ENCODE peak calls at places on chromosomes 11 and 22, in four cellular contexts. One of them, this sample, is unnamed. For H3K36me3, H3K9me3 and H3K4me1, the result is how much of the 10 kb centered on the place peaks cover.

GRCh38 chr11:134101292-134101691 is 32.4 kb downstream of the JAM3 start:
- DNase-seq in mucosa of descending colon: no peak
- DNase-seq in heart left ventricle: no peak
- DNase-seq in hepatocyte: no peak
- DNase-seq in this sample: no peak

GRCh38 chr11:14520902-14521151 is 641 bp upstream of the PSMA1 start:
- DNase-seq in mucosa of descending colon: no peak
- DNase-seq in heart left ventricle: no peak
- DNase-seq in hepatocyte: no peak
- DNase-seq in this sample: no peak

GRCh38 chr11:45336136-45336535 is 50.0 kb upstream of the SYT13 start:
- DNase-seq in mucosa of descending colon: no peak
- DNase-seq in heart left ventricle: no peak
- DNase-seq in hepatocyte: no peak
- DNase-seq in this sample: no peak

GRCh38 chr11:118708296-118708695 is 28.8 kb upstream of the TREH start:
- DNase-seq in mucosa of descending colon: no peak
- DNase-seq in heart left ventricle: no peak
- DNase-seq in hepatocyte: no peak
- DNase-seq in this sample: no peak

GRCh38 chr22:26853495-26853894 is 196.1 kb downstream of the MIAT start:
- DNase-seq in mucosa of descending colon: no peak
- DNase-seq in heart left ventricle: no peak
- DNase-seq in hepatocyte: no peak
- DNase-seq in this sample: no peak

GRCh38 chr11:10322830-10323792 is 18.2 kb downstream of the ADM start:
- DNase-seq in mucosa of descending colon: peak
- DNase-seq in heart left ventricle: peak
- DNase-seq in hepatocyte: peak
- DNase-seq in this sample: peak

GRCh38 chr11:44621784-44622183 is 56.3 kb downstream of the CD82 start:
- DNase-seq in mucosa of descending colon: no peak
- DNase-seq in heart left ventricle: peak
- DNase-seq in hepatocyte: no peak
- DNase-seq in this sample: no peak

GRCh38 chr11:20367313-20367948 is 3.9 kb downstream of the HTATIP2 start:
- DNase-seq in mucosa of descending colon: no peak
- DNase-seq in heart left ventricle: no peak
- DNase-seq in hepatocyte: peak
- DNase-seq in this sample: no peak

GRCh38 chr22:45212992-45213751 is 27.5 kb downstream of the KIAA0930 start:
- DNase-seq in mucosa of descending colon: no peak
- DNase-seq in heart left ventricle: peak
- DNase-seq in hepatocyte: no peak
- DNase-seq in this sample: peak

GRCh38 chr11:134014502-134014901 is 54.4 kb upstream of the JAM3 start:
- DNase-seq in mucosa of descending colon: no peak
- DNase-seq in heart left ventricle: peak
- DNase-seq in hepatocyte: no peak
- DNase-seq in this sample: no peak

GRCh38 chr11:122140535-122140934 is 24.5 kb upstream of the BLID start:
- DNase-seq in mucosa of descending colon: no peak
- DNase-seq in heart left ventricle: no peak
- DNase-seq in hepatocyte: no peak
- DNase-seq in this sample: no peak

GRCh38 chr11:131588057-131588456 is 217.6 kb downstream of the NTM start:
- DNase-seq in mucosa of descending colon: no peak
- DNase-seq in heart left ventricle: no peak
- DNase-seq in hepatocyte: no peak
- DNase-seq in this sample: no peak

GRCh38 chr11:44627911-44628729 is 62.7 kb downstream of the CD82 start:
- DNase-seq in mucosa of descending colon: peak
- DNase-seq in heart left ventricle: peak
- DNase-seq in hepatocyte: peak
- DNase-seq in this sample: peak

GRCh38 chr11:67311556-67312082 is 8.3 kb downstream of the SSH3 start:
- DNase-seq in mucosa of descending colon: no peak
- DNase-seq in heart left ventricle: no peak
- DNase-seq in hepatocyte: no peak
- DNase-seq in this sample: no peak
- H3K36me3 ChIP-seq in mucosa of descending colon: under half
- H3K36me3 ChIP-seq in heart left ventricle: under half
- H3K36me3 ChIP-seq in hepatocyte: under half
- H3K36me3 ChIP-seq in this sample: under half

DNA sequence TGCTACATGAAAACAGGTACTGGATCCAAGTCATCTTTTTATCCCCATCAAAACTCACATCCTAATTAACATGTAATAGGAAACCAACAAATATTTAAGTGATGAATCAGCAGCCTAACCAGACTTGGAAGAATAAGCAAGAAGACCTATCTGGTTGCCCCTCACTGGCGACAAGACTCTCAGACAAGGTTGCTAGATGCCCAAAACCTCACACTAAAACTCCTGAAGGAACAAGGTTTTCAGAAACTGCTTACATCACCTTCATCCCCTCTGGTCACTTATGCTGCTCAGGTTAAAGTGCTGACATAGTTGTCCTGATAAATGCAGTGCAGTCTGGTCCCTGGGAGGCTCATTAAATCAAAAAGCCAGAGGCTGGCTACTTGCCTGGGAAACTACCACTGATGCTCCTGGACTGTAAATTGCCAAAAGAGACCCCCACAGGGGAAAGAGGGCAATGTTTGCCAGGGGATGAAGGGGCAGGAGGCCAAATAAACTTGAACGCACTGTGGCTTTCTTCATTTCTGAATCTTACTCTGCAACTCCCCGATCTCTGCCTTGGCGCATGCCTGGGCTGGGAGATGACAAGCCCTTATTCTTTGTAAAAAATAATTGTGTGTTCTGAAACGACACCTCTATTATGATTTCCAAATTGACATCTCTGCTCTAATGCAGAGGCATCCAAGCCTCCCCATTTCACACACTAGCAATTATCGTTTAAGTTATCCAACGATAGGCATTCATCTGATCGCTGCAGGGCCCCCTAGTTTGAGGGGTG is 72.7 kb downstream of the AMBRA1 start:
- DNase-seq in mucosa of descending colon: no peak
- DNase-seq in heart left ventricle: no peak
- DNase-seq in hepatocyte: no peak
- DNase-seq in this sample: no peak
- H3K9me3 ChIP-seq in mucosa of descending colon: under half
- H3K9me3 ChIP-seq in heart left ventricle: under half
- H3K9me3 ChIP-seq in hepatocyte: under half
- H3K9me3 ChIP-seq in this sample: under half

GRCh38 chr22:20857838-20858614 is 585 bp downstream of the PI4KA start:
- DNase-seq in mucosa of descending colon: peak
- DNase-seq in heart left ventricle: peak
- DNase-seq in hepatocyte: peak
- DNase-seq in this sample: peak

GRCh38 chr22:20862540-20862939 is 3.7 kb downstream of the SNAP29 start:
- DNase-seq in mucosa of descending colon: no peak
- DNase-seq in heart left ventricle: no peak
- DNase-seq in hepatocyte: no peak
- DNase-seq in this sample: no peak

GRCh38 chr22:20857247-20857643 is 1.4 kb downstream of the PI4KA start:
- DNase-seq in mucosa of descending colon: no peak
- DNase-seq in heart left ventricle: no peak
- DNase-seq in hepatocyte: no peak
- DNase-seq in this sample: no peak

GRCh38 chr22:20859615-20860014 is 808 bp downstream of the SNAP29 start:
- DNase-seq in mucosa of descending colon: no peak
- DNase-seq in heart left ventricle: no peak
- DNase-seq in hepatocyte: no peak
- DNase-seq in this sample: no peak

DNA sequence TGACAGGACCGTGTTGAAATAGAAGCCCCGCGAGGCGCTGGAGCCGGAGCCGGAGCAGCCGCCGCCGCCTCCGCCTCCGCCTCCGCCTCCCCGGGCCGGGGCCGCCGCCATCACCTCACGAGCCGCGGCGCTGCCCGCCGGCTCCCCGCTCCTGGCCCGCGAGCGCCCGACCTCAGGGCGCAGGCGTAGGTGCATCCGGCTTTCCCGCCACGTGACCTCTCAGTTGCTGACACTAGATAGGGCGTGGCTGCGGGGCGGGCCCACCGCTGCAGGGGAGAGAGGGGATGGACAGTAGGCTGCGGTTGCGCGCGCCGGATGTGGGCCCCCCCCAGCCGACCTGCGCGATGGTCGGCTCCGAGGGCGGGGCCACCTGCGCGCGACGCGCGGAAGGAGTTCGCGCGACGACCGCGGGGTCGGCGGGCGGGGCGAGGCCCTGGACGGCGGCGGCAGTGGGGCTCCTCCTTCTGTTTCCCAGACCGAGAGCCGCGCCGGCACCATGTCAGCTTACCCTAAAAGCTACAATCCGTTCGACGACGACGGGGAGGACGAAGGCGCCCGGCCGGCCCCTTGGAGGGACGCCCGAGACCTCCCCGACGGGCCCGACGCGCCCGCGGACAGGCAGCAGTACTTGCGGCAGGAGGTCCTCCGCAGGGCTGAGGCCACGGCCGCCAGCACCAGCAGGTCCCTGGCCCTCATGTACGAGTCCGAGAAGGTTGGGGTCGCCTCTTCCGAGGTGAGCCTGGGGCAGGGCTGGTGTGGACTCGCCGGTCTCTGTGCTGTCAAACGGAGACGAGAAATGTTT is at the start of the genes PI4KA and SNAP29:
- DNase-seq in mucosa of descending colon: peak
- DNase-seq in heart left ventricle: peak
- DNase-seq in hepatocyte: peak
- DNase-seq in this sample: peak
- H3K4me1 ChIP-seq in mucosa of descending colon: under half
- H3K4me1 ChIP-seq in heart left ventricle: half or more
- H3K4me1 ChIP-seq in hepatocyte: under half
- H3K4me1 ChIP-seq in this sample: half or more

GRCh38 chr11:47414685-47415070 is 6.3 kb downstream of the SLC39A13 start:
- DNase-seq in mucosa of descending colon: no peak
- DNase-seq in heart left ventricle: no peak
- DNase-seq in hepatocyte: no peak
- DNase-seq in this sample: no peak
- H3K36me3 ChIP-seq in mucosa of descending colon: under half
- H3K36me3 ChIP-seq in heart left ventricle: under half
- H3K36me3 ChIP-seq in hepatocyte: under half
- H3K36me3 ChIP-seq in this sample: half or more

GRCh38 chr22:49599691-49600451 is 227.8 kb downstream of the BRD1 start:
- DNase-seq in mucosa of descending colon: peak
- DNase-seq in heart left ventricle: no peak
- DNase-seq in hepatocyte: no peak
- DNase-seq in this sample: no peak
- H3K9me3 ChIP-seq in mucosa of descending colon: under half
- H3K9me3 ChIP-seq in heart left ventricle: under half
- H3K9me3 ChIP-seq in hepatocyte: under half
- H3K9me3 ChIP-seq in this sample: under half

DNA sequence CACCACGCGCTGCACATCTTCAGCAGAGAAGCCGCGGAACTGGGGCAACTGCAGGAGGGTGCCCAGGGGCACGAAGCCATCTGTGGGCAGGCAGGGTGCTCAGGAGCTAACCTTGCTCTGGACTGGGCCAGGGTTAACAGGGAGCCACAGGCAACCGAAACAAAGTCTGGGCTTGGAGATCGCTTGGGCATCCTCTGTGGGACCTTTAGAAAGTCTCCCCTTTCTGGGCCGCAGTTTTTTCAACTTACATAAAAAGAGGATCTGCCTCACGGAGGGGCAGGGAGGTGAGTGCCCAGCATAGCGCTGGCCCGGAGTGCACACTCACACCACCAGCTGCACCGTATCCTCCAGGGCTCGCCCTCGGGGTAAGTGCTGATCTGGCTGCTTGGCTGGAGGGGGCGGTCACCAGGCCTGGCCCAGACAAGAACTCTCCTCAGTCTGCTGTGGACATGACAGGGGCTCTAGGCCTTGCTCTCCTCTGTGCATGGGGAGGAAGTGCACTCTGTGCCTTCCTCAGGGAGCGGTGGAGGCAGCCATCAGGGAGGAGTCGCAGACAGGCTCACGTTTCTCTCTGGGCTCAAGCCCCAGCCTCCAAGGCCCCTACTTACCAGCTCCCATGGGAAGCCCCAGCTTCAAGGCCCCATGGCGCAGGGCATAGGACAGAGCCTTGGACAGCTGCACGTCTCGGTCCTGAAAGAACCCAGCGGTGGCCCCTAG is 937 bp downstream of the TRPT1 start:
- DNase-seq in mucosa of descending colon: no peak
- DNase-seq in heart left ventricle: no peak
- DNase-seq in hepatocyte: no peak
- DNase-seq in this sample: no peak
- H3K4me1 ChIP-seq in mucosa of descending colon: under half
- H3K4me1 ChIP-seq in heart left ventricle: half or more
- H3K4me1 ChIP-seq in hepatocyte: under half
- H3K4me1 ChIP-seq in this sample: half or more

GRCh38 chr11:65398362-65398910 is 12.0 kb downstream of the FRMD8 start:
- DNase-seq in mucosa of descending colon: no peak
- DNase-seq in heart left ventricle: no peak
- DNase-seq in hepatocyte: no peak
- DNase-seq in this sample: no peak
- H3K36me3 ChIP-seq in mucosa of descending colon: under half
- H3K36me3 ChIP-seq in heart left ventricle: under half
- H3K36me3 ChIP-seq in hepatocyte: under half
- H3K36me3 ChIP-seq in this sample: half or more

GRCh38 chr11:117427356-117427874 is 99.8 kb downstream of the CEP164 start:
- DNase-seq in mucosa of descending colon: no peak
- DNase-seq in heart left ventricle: no peak
- DNase-seq in hepatocyte: no peak
- DNase-seq in this sample: no peak

GRCh38 chr11:117426297-117426685 is 98.6 kb downstream of the CEP164 start:
- DNase-seq in mucosa of descending colon: peak
- DNase-seq in heart left ventricle: peak
- DNase-seq in hepatocyte: peak
- DNase-seq in this sample: peak

GRCh38 chr11:117428856-117429229 is 101.2 kb downstream of the CEP164 start:
- DNase-seq in mucosa of descending colon: no peak
- DNase-seq in heart left ventricle: no peak
- DNase-seq in hepatocyte: no peak
- DNase-seq in this sample: no peak

GRCh38 chr11:117426941-117427340 is 99.3 kb downstream of the CEP164 start:
- DNase-seq in mucosa of descending colon: no peak
- DNase-seq in heart left ventricle: no peak
- DNase-seq in hepatocyte: no peak
- DNase-seq in this sample: no peak

DNA sequence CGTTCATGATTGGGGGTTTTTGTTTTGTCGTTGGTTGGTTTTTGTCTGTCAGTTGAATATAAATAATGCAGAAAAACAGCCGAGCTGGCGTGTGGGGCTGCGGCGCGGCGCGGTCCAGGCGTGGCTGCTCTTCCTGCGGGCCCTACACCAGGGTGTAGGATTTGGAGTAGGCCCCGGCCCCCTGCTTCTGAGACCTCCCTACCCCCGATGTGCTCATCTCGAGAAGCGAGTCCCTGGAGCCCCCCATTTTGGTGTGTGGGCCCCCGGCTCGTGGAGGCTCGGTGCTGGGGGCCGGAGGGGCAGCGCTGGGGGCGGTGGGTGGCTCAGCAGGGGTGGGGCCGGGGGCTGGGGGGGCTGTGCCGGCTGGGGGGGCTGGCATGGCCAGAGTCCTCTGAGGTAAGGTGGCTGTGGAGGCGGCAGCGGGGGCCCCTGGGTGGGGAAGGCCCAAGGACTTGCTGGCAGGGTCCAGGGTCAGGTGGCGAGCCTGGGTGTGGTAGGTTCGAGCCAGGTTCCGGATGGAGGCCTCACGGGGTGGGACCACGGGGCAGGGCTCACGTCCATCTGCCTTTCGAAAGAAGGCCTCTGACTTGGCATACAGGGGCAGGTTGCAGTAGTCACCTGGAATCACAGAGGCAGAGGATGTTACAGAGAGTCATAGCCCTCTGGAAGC is 100.7 kb downstream of the CEP164 start:
- DNase-seq in mucosa of descending colon: no peak
- DNase-seq in heart left ventricle: no peak
- DNase-seq in hepatocyte: no peak
- DNase-seq in this sample: no peak
- H3K9me3 ChIP-seq in mucosa of descending colon: under half
- H3K9me3 ChIP-seq in heart left ventricle: under half
- H3K9me3 ChIP-seq in hepatocyte: under half
- H3K9me3 ChIP-seq in this sample: under half